ENCODE peak calls at places on chromosome 13, in nine cellular contexts. K, I, G, U, Y, J, A, S and C are unnamed samples. For H3K4me1, the result is how much of the 10 kb centered on the place peaks cover.

GRCh38 chr13:40375522-40376171 is 290.8 kb downstream of the FOXO1 start:
- DNase-seq in K (peak), I (no peak), G (no peak), U (no peak), Y (no peak), J (no peak), A (no peak), S (no peak), C (no peak)

GRCh38 chr13:37747071-37747612 is 122.4 kb downstream of the TRPC4 start:
- DNase-seq in K (no peak), I (no peak), G (no peak), U (no peak), Y (no peak), J (no peak), A (no peak), S (no peak), C (no peak)

GRCh38 chr13:53068841-53069520 is 40.4 kb downstream of the OLFM4 start:
- DNase-seq in K (peak), I (no peak), G (no peak), U (no peak), Y (no peak), J (no peak), A (no peak), S (no peak), C (no peak)

GRCh38 chr13:110123041-110123809 is 183.7 kb downstream of the COL4A1 start:
- DNase-seq in K (no peak), I (no peak), G (no peak), U (no peak), Y (no peak), J (no peak), A (no peak), S (no peak), C (no peak)

GRCh38 chr13:40653558-40654318 is 12.7 kb downstream of the FOXO1 start:
- DNase-seq in K (no peak), I (no peak), G (no peak), U (no peak), Y (no peak), J (no peak), A (no peak), S (no peak), C (no peak)

GRCh38 chr13:40706439-40706838 is 40.0 kb upstream of the FOXO1 start:
- DNase-seq in K (no peak), I (peak), G (no peak), U (no peak), Y (no peak), J (no peak), A (no peak), S (no peak), C (no peak)

GRCh38 chr13:22256111-22256639 is 585.3 kb downstream of the FGF9 start:
- DNase-seq in K (no peak), I (no peak), G (no peak), U (no peak), Y (no peak), J (no peak), A (no peak), S (no peak), C (no peak)

GRCh38 chr13:18739310-18739709 is 442.3 kb downstream of the TUBA3C start:
- DNase-seq in K (no peak), I (no peak), G (no peak), U (no peak), Y (no peak), J (no peak), A (no peak), S (no peak), C (no peak)

GRCh38 chr13:44129418-44129817 is 244.2 kb upstream of the SERP2 start:
- DNase-seq in K (no peak), I (no peak), G (no peak), U (no peak), Y (no peak), J (no peak), A (no peak), S (no peak), C (no peak)

GRCh38 chr13:51976890-51977289 is 34.4 kb downstream of the ATP7B start:
- DNase-seq in K (no peak), I (no peak), G (no peak), U (no peak), Y (no peak), J (no peak), A (no peak), S (no peak), C (no peak)

GRCh38 chr13:29937836-29938235 is 87.4 kb upstream of the UBL3 start:
- DNase-seq in K (no peak), I (peak), G (no peak), U (peak), Y (no peak), J (no peak), A (no peak), S (no peak), C (no peak)

GRCh38 chr13:41216160-41216559 is 21.8 kb upstream of the KBTBD7 start:
- DNase-seq in K (no peak), I (no peak), G (no peak), U (no peak), Y (no peak), J (no peak), A (no peak), S (no peak), C (no peak)

GRCh38 chr13:30037766-30038165 is 187.3 kb upstream of the UBL3 start:
- DNase-seq in K (no peak), I (no peak), G (no peak), U (no peak), Y (no peak), J (no peak), A (no peak), S (no peak), C (no peak)

GRCh38 chr13:73521291-73521626 is 462.5 kb downstream of the KLF5 start:
- DNase-seq in K (no peak), I (peak), G (no peak), U (peak), Y (no peak), J (no peak), A (no peak), S (no peak), C (no peak)

GRCh38 chr13:77868717-77869116 is 49.9 kb downstream of the EDNRB start:
- DNase-seq in K (no peak), I (no peak), G (no peak), U (no peak), Y (no peak), J (no peak), A (no peak), S (no peak), C (no peak)

GRCh38 chr13:60329221-60329983 is 67.6 kb upstream of the TDRD3 start:
- DNase-seq in K (no peak), I (peak), G (peak), U (no peak), Y (peak), J (no peak), A (peak), S (peak), C (no peak)

GRCh38 chr13:64819081-64819480 is 2411.1 kb downstream of the PCDH9 start:
- DNase-seq in K (no peak), I (no peak), G (no peak), U (no peak), Y (no peak), J (no peak), A (no peak), S (no peak), C (no peak)

GRCh38 chr13:99129050-99129449 is 71.6 kb upstream of the UBAC2 start:
- DNase-seq in K (no peak), I (no peak), G (no peak), U (no peak), Y (no peak), J (no peak), A (no peak), S (no peak), C (no peak)

GRCh38 chr13:50415428-50415827 is 400.2 kb downstream of the KCNRG start:
- DNase-seq in K (no peak), I (no peak), G (no peak), U (no peak), Y (no peak), J (no peak), A (no peak), S (no peak), C (no peak)

GRCh38 chr13:98480915-98481510 is 95.9 kb downstream of the STK24 start:
- DNase-seq in K (peak), I (no peak), G (no peak), U (no peak), Y (no peak), J (no peak), A (no peak), S (peak), C (no peak)

DNA sequence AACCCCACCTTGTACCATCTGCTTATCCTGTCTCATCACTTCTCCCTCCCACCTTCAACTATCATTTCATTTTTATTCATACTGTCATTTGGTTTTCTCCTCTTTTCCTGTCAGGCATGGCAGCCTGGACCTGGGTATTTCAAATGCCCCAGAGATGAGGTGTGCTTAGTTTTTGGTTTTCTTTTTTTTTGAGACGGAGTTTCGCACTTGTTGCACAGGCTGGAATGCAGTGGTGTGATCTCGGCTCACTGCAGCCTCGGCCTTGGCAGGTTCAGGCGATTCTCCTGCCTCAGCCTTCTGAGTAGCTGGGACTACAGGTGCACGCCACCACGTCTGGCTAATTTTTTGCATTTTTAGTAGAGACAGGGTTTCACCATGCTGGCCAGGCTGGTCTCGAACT is 5.8 kb downstream of the PDS5B start:
- DNase-seq in K (no peak), I (no peak), G (no peak), U (no peak), Y (no peak), J (no peak), A (no peak), S (no peak), C (no peak)
- H3K4me1 ChIP-seq in K (under half), I (under half), G (under half), U (half or more), Y (under half), J (under half), A (under half), S (under half), C (under half)

DNA sequence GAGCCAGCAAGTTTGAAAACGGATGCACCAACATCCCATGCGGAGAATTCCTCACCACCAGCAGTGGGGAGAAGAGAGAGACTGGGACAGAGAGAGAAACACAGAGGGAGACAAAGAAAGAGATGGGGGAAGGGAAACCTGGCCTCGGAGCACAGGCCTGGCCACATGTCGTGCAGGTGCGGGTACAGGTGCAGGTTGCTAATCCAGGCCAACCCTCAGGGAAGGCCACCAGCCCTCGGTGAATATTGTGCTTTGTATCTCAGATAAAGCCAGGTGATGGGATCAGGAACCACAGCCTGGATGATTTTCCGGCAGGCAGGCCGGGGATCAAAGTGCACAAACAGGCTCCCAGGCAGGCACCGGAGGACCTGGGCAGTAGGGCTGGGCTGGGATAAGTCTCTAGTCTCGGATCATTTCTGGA is 3.8 kb downstream of the GAS6 start:
- DNase-seq in K (no peak), I (no peak), G (peak), U (no peak), Y (peak), J (no peak), A (no peak), S (no peak), C (peak)
- H3K4me1 ChIP-seq in K (half or more), I (under half), G (under half), U (under half), Y (half or more), J (under half), A (under half), S (under half), C (under half)

GRCh38 chr13:102309110-102309509 is 92.7 kb downstream of the FGF14 start:
- DNase-seq in K (no peak), I (no peak), G (no peak), U (no peak), Y (no peak), J (no peak), A (no peak), S (peak), C (no peak)
- H3K4me1 ChIP-seq in K (under half), I (under half), G (under half), U (under half), Y (under half), J (under half), A (under half), S (under half), C (under half)

GRCh38 chr13:27293873-27294515 is 23.4 kb downstream of the RASL11A start:
- DNase-seq in K (no peak), I (peak), G (no peak), U (peak), Y (no peak), J (no peak), A (no peak), S (no peak), C (no peak)

GRCh38 chr13:27295660-27296059 is 25.0 kb downstream of the RASL11A start:
- DNase-seq in K (no peak), I (no peak), G (no peak), U (no peak), Y (no peak), J (no peak), A (no peak), S (no peak), C (no peak)

GRCh38 chr13:27295096-27295495 is 24.5 kb downstream of the RASL11A start:
- DNase-seq in K (no peak), I (no peak), G (no peak), U (no peak), Y (no peak), J (no peak), A (no peak), S (no peak), C (no peak)

GRCh38 chr13:27290715-27291114 is 20.1 kb downstream of the RASL11A start:
- DNase-seq in K (no peak), I (no peak), G (no peak), U (no peak), Y (no peak), J (no peak), A (no peak), S (no peak), C (no peak)

GRCh38 chr13:27293051-27293691 is 22.5 kb downstream of the RASL11A start:
- DNase-seq in K (no peak), I (peak), G (no peak), U (no peak), Y (no peak), J (no peak), A (no peak), S (no peak), C (no peak)
- H3K4me1 ChIP-seq in K (under half), I (under half), G (under half), U (under half), Y (under half), J (under half), A (under half), S (under half), C (under half)

DNA sequence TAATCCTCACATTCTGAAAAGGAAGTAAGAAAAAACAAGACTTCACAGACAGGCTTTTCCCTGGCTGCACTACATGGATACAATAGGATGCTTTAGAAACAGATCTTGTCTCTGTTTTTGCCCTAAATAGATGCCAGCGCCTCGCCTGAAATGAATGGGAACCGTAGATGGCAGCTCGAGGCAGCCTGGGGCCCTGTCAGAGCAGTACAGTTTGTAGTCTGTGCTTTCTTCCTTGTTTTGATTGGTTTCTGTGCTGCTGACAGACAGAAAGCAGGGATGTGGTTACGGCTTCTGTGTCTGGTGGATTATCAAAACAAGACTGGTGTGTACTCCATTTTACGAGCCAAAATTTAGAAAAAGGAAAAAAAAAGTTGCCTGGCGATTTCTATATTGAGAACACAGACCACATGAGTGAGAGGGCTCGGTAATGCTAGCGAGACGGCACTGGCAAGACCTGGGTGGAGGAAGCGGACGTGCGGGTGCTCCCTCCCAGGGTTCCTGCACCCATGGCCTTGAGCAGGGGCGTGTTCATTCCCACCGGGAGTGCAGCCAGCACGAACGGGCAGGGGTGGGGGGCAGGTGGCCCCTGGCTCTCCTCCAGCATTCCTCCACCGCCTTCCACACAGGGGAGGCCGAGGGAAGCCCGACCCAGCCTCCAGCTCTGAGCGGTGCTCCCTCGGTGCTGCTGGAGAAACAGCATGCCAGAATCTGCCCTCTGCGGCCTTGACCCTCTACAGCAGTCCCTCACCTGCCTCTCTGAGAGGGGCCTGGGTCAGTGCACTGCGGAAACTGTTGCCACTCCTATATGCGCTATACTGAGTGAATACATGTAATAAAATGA is 37.5 kb upstream of the C1QTNF9 start:
- DNase-seq in K (peak), I (peak), G (peak), U (peak), Y (peak), J (peak), A (no peak), S (no peak), C (peak)
- H3K4me1 ChIP-seq in K (under half), I (half or more), G (under half), U (half or more), Y (under half), J (half or more), A (under half), S (under half), C (under half)